ENCODE peak calls at places on chromosomes 4 and X, in five cellular contexts. Z is ELF-1; P is GM10248; A is mucosa of descending colon; E is stimulated activated CD8-positive, alpha-beta memory T cell treated with anti-CD3 and anti-CD28 coated beads, Interleukin-2, amount 100 ng/mL, for 48 hours. J is an unnamed sample.

GRCh38 chrX:31124536-31124935 is 52.7 kb upstream of the FTHL17 start:
- DNase-seq in E (no peak), P (no peak), Z (no peak), A (no peak), J (no peak)

GRCh38 chr4:93710847-93711430 is 117.6 kb upstream of the ATOH1 start:
- DNase-seq in P (no peak), E (no peak), Z (no peak), A (no peak), J (no peak)

GRCh38 chr4:107740950-107741701 is 21.1 kb upstream of the PAPSS1 start:
- DNase-seq in A (peak), E (no peak), P (no peak), Z (peak), J (no peak)

GRCh38 chr4:159823743-159824142 is 720.9 kb downstream of the RAPGEF2 start:
- DNase-seq in E (no peak), P (no peak), Z (no peak), A (no peak), J (no peak)

GRCh38 chr4:175542787-175543186 is 269.3 kb downstream of the GPM6A start:
- DNase-seq in P (no peak), E (no peak), A (no peak), Z (no peak), J (no peak)

GRCh38 chr4:165873298-165874071 is 448 bp downstream of the TLL1 start:
- DNase-seq in A (peak), Z (peak), E (peak), P (peak), J (peak)

GRCh38 chr4:58522765-58523382 is 1412.7 kb upstream of the IGFBP7 start:
- DNase-seq in Z (no peak), A (no peak), P (no peak), E (no peak), J (no peak)

GRCh38 chr4:101304916-101305315 is 42.4 kb downstream of the PPP3CA start:
- DNase-seq in P (no peak), A (no peak), E (no peak), Z (no peak), J (no peak)

GRCh38 chr4:1365271-1366178 is 18.5 kb downstream of the UVSSA start:
- DNase-seq in P (no peak), Z (peak), A (peak), E (no peak), J (peak)

J was measured in H7.